ENCODE peak calls at places on chromosomes 1 and 21, in seven cellular contexts. F is SK-N-SH; M is stomach; P is CD8-positive, alpha-beta T cell; I is Panc1; Y is psoas muscle; B is lower lobe of right lung. G is an unnamed sample. For H3K4me1, the result is how much of the 10 kb centered on the place peaks cover.

GRCh38 chr21:35448876-35449599 is 399.9 kb upstream of the RUNX1 start:
- DNase-seq in F (no peak), M (no peak), P (no peak), I (no peak), Y (no peak), B (no peak), G (no peak)

GRCh38 chr1:2088434-2088833 is 38.2 kb downstream of the PRKCZ start:
- DNase-seq in F (no peak), M (no peak), P (no peak), I (no peak), Y (no peak), B (no peak), G (no peak)

GRCh38 chr1:119409731-119410130 is 5.2 kb upstream of the HSD3B2 start:
- DNase-seq in F (no peak), M (no peak), P (no peak), I (no peak), Y (no peak), B (no peak), G (no peak)

GRCh38 chr1:48414264-48414663 is 57.7 kb downstream of the SPATA6 start:
- DNase-seq in F (no peak), M (no peak), P (no peak), I (no peak), Y (no peak), B (no peak), G (no peak)

GRCh38 chr1:19640363-19641316 is 3.5 kb upstream of the NBL1 start:
- DNase-seq in F (peak), M (peak), P (no peak), I (no peak), Y (no peak), B (no peak), G (peak)

GRCh38 chr1:174165471-174166137 is 6.3 kb downstream of the RABGAP1L start:
- DNase-seq in F (no peak), M (no peak), P (no peak), I (no peak), Y (peak), B (no peak), G (no peak)

GRCh38 chr1:69328186-69328585 is 239.5 kb upstream of the LRRC7 start:
- DNase-seq in F (no peak), M (no peak), P (no peak), I (no peak), Y (no peak), B (no peak), G (no peak)

GRCh38 chr1:115099693-115100050 is 10.4 kb upstream of the TSPAN2 start:
- DNase-seq in F (no peak), M (no peak), P (no peak), I (no peak), Y (no peak), B (no peak), G (no peak)

GRCh38 chr1:7117265-7117598 is 332.0 kb downstream of the CAMTA1 start:
- DNase-seq in F (no peak), M (no peak), P (no peak), I (no peak), Y (no peak), B (no peak), G (no peak)

GRCh38 chr1:21434394-21434793 is 5.5 kb upstream of the NBPF3 start:
- DNase-seq in F (no peak), M (no peak), P (no peak), I (no peak), Y (no peak), B (no peak), G (no peak)

GRCh38 chr1:26190373-26190987 is at the start of gene CATSPER4:
- DNase-seq in F (no peak), M (no peak), P (no peak), I (no peak), Y (no peak), B (no peak), G (no peak)

GRCh38 chr1:228830954-228831481 is 95.7 kb downstream of the RHOU start:
- DNase-seq in F (no peak), M (no peak), P (no peak), I (peak), Y (no peak), B (no peak), G (peak)

GRCh38 chr1:214417545-214418210 is 133.7 kb downstream of the PTPN14 start:
- DNase-seq in F (no peak), M (no peak), P (no peak), I (no peak), Y (no peak), B (no peak), G (no peak)

GRCh38 chr1:10969267-10969970 is 43.0 kb upstream of the TARDBP start:
- DNase-seq in F (no peak), M (no peak), P (no peak), I (no peak), Y (no peak), B (no peak), G (no peak)

GRCh38 chr1:206012086-206012859 is 9.1 kb upstream of the RAB7B start:
- DNase-seq in F (no peak), M (peak), P (peak), I (no peak), Y (peak), B (peak), G (no peak)

GRCh38 chr21:31293986-31294385 is 50.1 kb downstream of the TIAM1 start:
- DNase-seq in F (no peak), M (no peak), P (no peak), I (no peak), Y (no peak), B (no peak), G (no peak)

GRCh38 chr21:29712818-29713217 is 227.0 kb downstream of the GRIK1 start:
- DNase-seq in F (no peak), M (no peak), P (no peak), I (no peak), Y (no peak), B (no peak), G (no peak)

GRCh38 chr21:45560106-45561021 is 18.1 kb upstream of the SLC19A1 start:
- DNase-seq in F (no peak), M (no peak), P (no peak), I (no peak), Y (no peak), B (peak), G (no peak)

GRCh38 chr1:213070399-213070798 is 19.4 kb downstream of the RPS6KC1 start:
- DNase-seq in F (peak), M (peak), P (no peak), I (no peak), Y (no peak), B (no peak), G (no peak)

GRCh38 chr1:162302660-162303344 is 73.9 kb downstream of the SPATA46 start:
- DNase-seq in F (no peak), M (no peak), P (no peak), I (no peak), Y (no peak), B (no peak), G (no peak)

GRCh38 chr1:161367684-161368398 is at the start of gene CFAP126:
- DNase-seq in F (peak), M (peak), P (peak), I (no peak), Y (peak), B (peak), G (no peak)

GRCh38 chr1:3547055-3548005 is 64.0 kb downstream of the MEGF6 start:
- DNase-seq in F (no peak), M (no peak), P (no peak), I (no peak), Y (no peak), B (no peak), G (no peak)

GRCh38 chr1:221336141-221336540 is 405.7 kb downstream of the DUSP10 start:
- DNase-seq in F (no peak), M (no peak), P (no peak), I (no peak), Y (no peak), B (no peak), G (no peak)

GRCh38 chr1:245153081-245153644 is 1.6 kb upstream of the KIF26B start:
- DNase-seq in F (peak), M (peak), P (peak), I (peak), Y (peak), B (peak), G (peak)

GRCh38 chr1:205208805-205209204 is 2.7 kb downstream of the DSTYK start:
- DNase-seq in F (no peak), M (no peak), P (no peak), I (no peak), Y (no peak), B (no peak), G (no peak)

GRCh38 chr1:207868252-207868768 is 42.6 kb downstream of the CD34 start:
- DNase-seq in F (peak), M (peak), P (peak), I (no peak), Y (no peak), B (peak), G (peak)

GRCh38 chr1:10635385-10635896 is 160.7 kb downstream of the PEX14 start:
- DNase-seq in F (peak), M (peak), P (no peak), I (no peak), Y (peak), B (peak), G (no peak)

GRCh38 chr1:218365600-218365999 is 20.5 kb downstream of the TGFB2 start:
- DNase-seq in F (no peak), M (no peak), P (no peak), I (no peak), Y (peak), B (no peak), G (no peak)

GRCh38 chr1:181135815-181136737 is 47.6 kb downstream of the IER5 start:
- DNase-seq in F (peak), M (no peak), P (no peak), I (peak), Y (no peak), B (no peak), G (no peak)

GRCh38 chr1:214927791-214928190 is 154.7 kb upstream of the KCNK2 start:
- DNase-seq in F (no peak), M (no peak), P (no peak), I (no peak), Y (no peak), B (no peak), G (no peak)

GRCh38 chr1:183609313-183609712 is 19.1 kb upstream of the NCF2 start:
- DNase-seq in F (peak), M (peak), P (no peak), I (no peak), Y (peak), B (peak), G (no peak)

GRCh38 chr1:157347508-157347907 is 204.8 kb downstream of the FCRL5 start:
- DNase-seq in F (no peak), M (no peak), P (no peak), I (no peak), Y (no peak), B (no peak), G (no peak)

GRCh38 chr21:42560517-42561179 is 47.0 kb downstream of the SLC37A1 start:
- DNase-seq in F (no peak), M (no peak), P (no peak), I (no peak), Y (no peak), B (no peak), G (no peak)

GRCh38 chr21:42538479-42539275 is 25.0 kb downstream of the SLC37A1 start:
- DNase-seq in F (no peak), M (no peak), P (no peak), I (no peak), Y (no peak), B (no peak), G (no peak)

GRCh38 chr1:30527511-30528140 is 195.8 kb downstream of the MATN1 start:
- DNase-seq in F (no peak), M (peak), P (no peak), I (no peak), Y (peak), B (no peak), G (no peak)

GRCh38 chr1:147757015-147757990 is 3.1 kb downstream of the GJA5 start:
- DNase-seq in F (no peak), M (peak), P (no peak), I (no peak), Y (no peak), B (peak), G (peak)

GRCh38 chr1:60950431-60951068 is 131.8 kb upstream of the NFIA start:
- DNase-seq in F (no peak), M (no peak), P (no peak), I (no peak), Y (no peak), B (no peak), G (no peak)

GRCh38 chr1:43000271-43000670 is 41.6 kb upstream of the SLC2A1 start:
- DNase-seq in F (no peak), M (no peak), P (no peak), I (no peak), Y (no peak), B (no peak), G (no peak)

GRCh38 chr21:38984982-38985422 is 179.3 kb downstream of the ETS2 start:
- DNase-seq in F (peak), M (no peak), P (no peak), I (no peak), Y (no peak), B (no peak), G (no peak)

GRCh38 chr1:211605613-211606326 is 26.8 kb upstream of the SLC30A1 start:
- DNase-seq in F (no peak), M (no peak), P (no peak), I (no peak), Y (no peak), B (no peak), G (no peak)

GRCh38 chr1:211606914-211607751 is 28.2 kb upstream of the SLC30A1 start:
- DNase-seq in F (no peak), M (no peak), P (peak), I (no peak), Y (no peak), B (peak), G (no peak)

GRCh38 chr1:211605034-211605433 is 26.1 kb upstream of the SLC30A1 start:
- DNase-seq in F (no peak), M (no peak), P (no peak), I (no peak), Y (no peak), B (no peak), G (no peak)

GRCh38 chr1:211607752-211608478 is 29.0 kb upstream of the SLC30A1 start:
- DNase-seq in F (no peak), M (no peak), P (no peak), I (no peak), Y (no peak), B (no peak), G (no peak)

DNA sequence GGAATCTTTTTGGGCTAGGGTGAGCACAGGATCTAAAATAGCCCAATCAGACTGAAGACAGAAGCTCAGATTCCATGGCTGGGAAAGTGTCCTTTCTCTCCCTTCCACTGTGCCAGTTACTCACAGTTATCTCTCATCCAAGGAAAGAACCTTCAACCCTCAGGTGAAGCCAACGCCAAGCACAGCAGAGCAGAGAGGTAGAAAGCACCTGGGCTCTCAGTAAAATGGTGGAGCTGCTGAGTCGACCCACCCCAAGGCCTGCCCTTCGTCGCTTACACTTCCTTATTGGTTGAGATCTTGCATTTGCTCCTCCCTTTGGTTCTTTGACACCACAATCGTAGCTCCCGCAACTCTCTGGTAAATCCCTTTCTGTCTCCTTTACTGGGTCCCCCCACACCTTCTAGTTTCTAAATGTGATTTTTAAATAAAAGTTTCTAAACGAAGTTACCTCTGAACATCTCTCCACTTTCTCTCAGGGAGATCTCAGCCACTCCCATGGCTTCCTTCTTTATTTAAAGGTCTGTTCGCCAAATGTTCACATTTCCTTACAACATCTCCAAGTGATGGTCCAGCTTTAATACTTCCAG is 27.5 kb upstream of the SLC30A1 start:
- DNase-seq in F (no peak), M (no peak), P (no peak), I (no peak), Y (no peak), B (no peak), G (no peak)
- H3K27ac ChIP-seq in F (no peak), M (peak), P (no peak), I (no peak), Y (no peak), B (peak), G (no peak)

DNA sequence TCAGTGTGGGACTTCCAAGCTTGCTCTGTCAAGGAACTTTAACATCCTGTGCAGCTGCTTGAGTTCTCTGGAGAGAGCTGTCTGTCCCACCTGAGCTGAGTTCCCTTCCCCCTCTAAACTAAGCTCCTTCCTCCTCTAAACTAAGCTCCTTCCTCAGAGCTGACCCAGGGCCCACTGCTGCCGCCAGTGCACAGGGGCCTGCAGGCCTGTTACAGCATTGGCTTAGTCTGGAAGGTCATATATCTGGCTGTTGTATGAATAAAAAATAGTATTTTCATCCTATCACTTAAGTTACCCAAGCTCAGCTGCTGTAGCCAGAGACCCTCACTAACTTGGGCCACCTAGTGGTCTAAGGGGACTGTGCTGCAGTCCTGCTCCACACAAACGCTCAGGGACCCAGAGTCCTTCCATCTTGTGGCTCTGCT is 71.1 kb upstream of the GCLM start:
- DNase-seq in F (peak), M (no peak), P (no peak), I (no peak), Y (no peak), B (no peak), G (no peak)
- TF ChIP-seq CTCF in F (peak), M (no peak), P (no peak), I (peak), Y (no peak), B (peak), G (no peak)

DNA sequence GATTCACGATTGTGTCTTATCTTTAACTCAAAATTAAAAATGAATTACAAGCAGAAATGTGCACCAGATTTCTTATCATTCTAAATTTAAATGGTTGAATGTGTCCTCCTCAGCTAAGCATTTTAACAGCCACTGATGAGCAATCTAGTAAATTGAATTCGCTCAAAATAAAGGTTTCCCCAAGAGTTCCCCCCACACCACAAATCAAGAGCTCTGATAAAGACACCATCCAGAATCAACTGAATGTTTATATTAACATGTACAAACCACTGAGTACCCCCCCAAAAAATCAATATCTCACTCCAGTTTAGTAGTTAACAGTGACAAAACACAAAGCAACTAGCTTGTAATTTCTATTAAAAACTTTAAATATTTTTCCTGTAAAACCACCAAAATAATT is 1.9 kb downstream of the GPBP1L1 start:
- DNase-seq in F (no peak), M (no peak), P (no peak), I (no peak), Y (no peak), B (no peak), G (no peak)
- H3K4me1 ChIP-seq in F (under half), M (half or more), P (half or more), I (half or more), Y (under half), B (half or more), G (under half)

GRCh38 chr1:168843950-168844349 is 114.9 kb upstream of the DPT start:
- DNase-seq in F (no peak), M (no peak), P (no peak), I (no peak), Y (no peak), B (no peak), G (no peak)

GRCh38 chr1:168848041-168848440 is 119.0 kb upstream of the DPT start:
- DNase-seq in F (no peak), M (no peak), P (no peak), I (no peak), Y (no peak), B (no peak), G (no peak)

GRCh38 chr1:168845083-168845650 is 116.2 kb upstream of the DPT start:
- DNase-seq in F (no peak), M (peak), P (no peak), I (no peak), Y (no peak), B (no peak), G (no peak)

GRCh38 chr1:168842306-168842705 is 113.3 kb upstream of the DPT start:
- DNase-seq in F (no peak), M (no peak), P (no peak), I (no peak), Y (no peak), B (no peak), G (no peak)

GRCh38 chr1:168842916-168843315 is 113.9 kb upstream of the DPT start:
- DNase-seq in F (no peak), M (no peak), P (no peak), I (no peak), Y (no peak), B (no peak), G (no peak)
- H3K27ac ChIP-seq in F (no peak), M (peak), P (no peak), I (no peak), Y (no peak), B (no peak), G (no peak)

DNA sequence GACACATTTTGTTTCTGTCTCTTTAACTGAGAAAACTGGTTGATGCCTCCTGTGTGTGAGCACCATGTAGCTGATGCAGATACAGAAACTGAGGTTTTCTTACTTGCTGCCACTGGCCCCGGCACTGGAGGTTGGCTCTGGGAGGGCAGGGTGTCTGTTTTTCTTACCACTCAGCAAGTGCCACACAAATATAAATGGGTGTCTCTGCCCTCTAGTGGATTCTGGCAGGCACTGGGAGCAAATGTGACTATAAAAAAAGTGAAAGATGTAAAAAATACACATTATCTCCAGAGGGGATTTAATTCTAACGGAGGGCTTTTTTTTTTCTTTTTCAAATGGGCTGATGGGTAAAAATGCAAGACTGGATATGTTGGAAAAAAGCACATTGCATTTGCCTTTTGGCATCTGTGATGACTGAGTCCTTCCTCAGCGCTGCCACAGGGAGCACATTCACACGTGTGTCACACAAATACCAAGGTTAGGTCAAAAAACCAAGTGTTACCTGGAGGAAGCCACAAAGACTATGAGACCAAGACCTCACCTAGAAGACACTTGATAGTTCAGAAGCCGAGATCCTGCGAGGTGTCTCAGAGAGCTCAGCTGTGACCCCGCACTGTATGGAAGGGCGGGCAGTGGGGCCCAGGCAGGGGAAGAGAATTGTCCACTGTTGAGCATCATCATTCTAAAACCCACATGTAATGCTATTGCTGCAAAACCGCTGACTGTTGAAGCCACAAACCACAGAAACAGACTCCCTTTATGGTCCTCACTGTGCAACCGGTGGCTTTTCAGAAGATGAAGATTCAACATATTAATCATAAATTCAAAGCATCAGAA is 18.9 kb downstream of the PGBD2 start:
- DNase-seq in F (peak), M (peak), P (peak), I (peak), Y (no peak), B (no peak), G (peak)
- TF ChIP-seq CTCF in F (peak), M (no peak), P (peak), I (peak), Y (peak), B (peak), G (peak)

G was measured in pancreas.